ENCODE peak calls at places on chromosomes 5 and 9, in eight cellular contexts. K is mesendoderm, Y is neural progenitor cell, Q is astrocyte, U is heart left ventricle, E is GM23248, L is AG04450, G is left lung. F is an unnamed sample.

GRCh38 chr5:171630047-171630669 is 155.5 kb upstream of the SMIM23 start:
- DNase-seq in Y (peak), U (peak), G (peak), E (peak), K (peak), Q (peak), L (peak), F (peak)

GRCh38 chr5:156815988-156816599 is 34.0 kb upstream of the PPP1R2B start:
- DNase-seq in Y (peak), Q (peak), G (no peak), U (peak), E (peak), K (peak), L (no peak), F (peak)

GRCh38 chr5:74954919-74955318 is 88.7 kb upstream of the FAM169A start:
- DNase-seq in Q (peak), L (peak), Y (no peak), G (no peak), U (no peak), E (peak), K (no peak), F (no peak)

GRCh38 chr5:68368686-68369359 is 153.3 kb downstream of the PIK3R1 start:
- DNase-seq in E (peak), Y (no peak), K (no peak), G (no peak), Q (peak), U (no peak), L (no peak), F (no peak)

GRCh38 chr5:179803651-179804598 is 2.7 kb downstream of the MGAT4B start:
- DNase-seq in Y (no peak), G (peak), Q (no peak), L (no peak), K (no peak), E (peak), U (peak), F (peak)

GRCh38 chr5:3531320-3531986 is 64.2 kb upstream of the IRX1 start:
- DNase-seq in G (no peak), K (peak), U (no peak), E (no peak), L (no peak), Y (peak), Q (no peak), F (no peak)

GRCh38 chr5:142748568-142749249 is 21.5 kb upstream of the ARHGAP26 start:
- DNase-seq in U (no peak), K (peak), Y (peak), Q (no peak), G (peak), E (no peak), L (no peak), F (peak)

GRCh38 chr5:135398160-135398854 is 724 bp downstream of the MACROH2A1 start:
- DNase-seq in G (peak), Q (no peak), L (no peak), K (peak), E (peak), Y (peak), U (peak), F (peak)

GRCh38 chr5:42021923-42022322 is 96.8 kb downstream of the FBXO4 start:
- DNase-seq in U (no peak), G (no peak), Y (no peak), E (no peak), L (no peak), Q (peak), K (no peak), F (no peak)

GRCh38 chr9:133880136-133880535 is 112.0 kb downstream of the VAV2 start:
- DNase-seq in Y (no peak), L (no peak), Q (no peak), K (no peak), U (no peak), E (no peak), G (no peak), F (no peak)

GRCh38 chr5:56763711-56764466 is 51.5 kb upstream of the MAP3K1 start:
- DNase-seq in L (no peak), K (peak), E (peak), G (no peak), Y (no peak), U (no peak), Q (peak), F (no peak)

GRCh38 chr9:2602704-2603116 is 18.9 kb upstream of the VLDLR start:
- DNase-seq in E (peak), Q (no peak), L (peak), G (no peak), U (no peak), Y (no peak), K (no peak), F (no peak)

GRCh38 chr5:55319481-55319880 is 11.7 kb downstream of the MTREX start:
- DNase-seq in L (no peak), Q (no peak), U (no peak), G (no peak), E (no peak), K (no peak), Y (no peak), F (no peak)

GRCh38 chr9:35972093-35972492 is 14.1 kb upstream of the OR2S2 start:
- DNase-seq in U (peak), Y (peak), G (peak), K (peak), Q (no peak), E (no peak), L (no peak), F (no peak)

GRCh38 chr9:97830884-97831829 is 21.9 kb upstream of the FOXE1 start:
- DNase-seq in K (no peak), G (no peak), Y (no peak), Q (no peak), U (no peak), E (no peak), L (no peak), F (peak)

GRCh38 chr9:14437336-14438231 is 123.6 kb upstream of the NFIB start:
- DNase-seq in Y (no peak), K (no peak), Q (no peak), E (no peak), L (no peak), U (no peak), G (no peak), F (no peak)

GRCh38 chr5:96081276-96081858 is 119.7 kb upstream of the ELL2 start:
- DNase-seq in K (no peak), G (no peak), Y (no peak), Q (no peak), L (no peak), U (no peak), E (no peak), F (no peak)

GRCh38 chr5:124923131-124923530 is 176.7 kb upstream of the ZNF608 start:
- DNase-seq in L (no peak), Q (peak), E (peak), K (no peak), Y (peak), U (no peak), G (no peak), F (no peak)

GRCh38 chr5:61313960-61314681 is 17.9 kb upstream of the ZSWIM6 start:
- DNase-seq in G (no peak), K (no peak), E (peak), Q (peak), L (peak), Y (no peak), U (no peak), F (no peak)

GRCh38 chr5:111535879-111536549 is 23.7 kb upstream of the STARD4 start:
- DNase-seq in E (no peak), U (no peak), K (no peak), Y (no peak), G (no peak), L (no peak), Q (no peak), F (no peak)

DNA sequence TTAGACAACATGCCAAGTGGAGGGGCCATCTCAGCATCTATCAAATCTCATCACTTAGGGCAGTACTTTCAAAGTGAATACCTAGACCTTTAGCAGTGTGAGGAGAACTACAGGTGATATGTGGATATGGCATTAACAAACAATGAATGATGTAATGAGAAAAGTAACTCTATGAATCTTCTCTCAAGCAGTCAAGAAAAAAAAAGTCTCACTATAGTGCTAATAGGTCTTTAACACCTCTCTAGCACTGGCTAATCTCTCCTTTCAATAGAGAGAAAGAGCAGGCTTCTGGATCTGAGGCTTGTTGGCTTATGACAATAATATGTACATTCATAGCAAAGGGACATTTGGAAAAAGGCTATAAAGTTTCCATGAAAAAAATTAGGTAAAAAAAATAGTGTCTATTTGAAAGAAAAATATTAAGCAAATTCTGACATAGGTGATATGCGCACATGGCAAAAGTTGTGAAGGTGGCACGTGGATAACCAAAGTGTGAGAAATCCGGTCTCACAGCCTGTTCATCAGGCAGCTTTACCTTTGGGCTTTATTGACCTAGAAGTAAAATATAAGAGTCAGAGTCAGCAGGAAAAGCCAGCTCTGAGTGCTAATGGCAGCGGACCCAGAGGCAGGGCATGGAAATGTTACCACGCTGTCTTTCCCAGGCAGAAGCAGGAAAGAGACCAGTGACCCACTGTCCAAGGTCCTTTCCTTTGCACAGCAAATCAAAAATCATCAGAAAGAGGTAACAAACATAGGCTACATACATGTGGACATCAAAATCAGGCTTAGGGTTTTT is 203.4 kb downstream of the EFNA5 start:
- DNase-seq in Q (no peak), L (no peak), G (no peak), U (no peak), Y (no peak), K (peak), E (no peak), F (peak)
- H3K27ac ChIP-seq in Q (no peak), L (no peak), G (no peak), U (peak), Y (peak), K (no peak), E (no peak), F (no peak)

DNA sequence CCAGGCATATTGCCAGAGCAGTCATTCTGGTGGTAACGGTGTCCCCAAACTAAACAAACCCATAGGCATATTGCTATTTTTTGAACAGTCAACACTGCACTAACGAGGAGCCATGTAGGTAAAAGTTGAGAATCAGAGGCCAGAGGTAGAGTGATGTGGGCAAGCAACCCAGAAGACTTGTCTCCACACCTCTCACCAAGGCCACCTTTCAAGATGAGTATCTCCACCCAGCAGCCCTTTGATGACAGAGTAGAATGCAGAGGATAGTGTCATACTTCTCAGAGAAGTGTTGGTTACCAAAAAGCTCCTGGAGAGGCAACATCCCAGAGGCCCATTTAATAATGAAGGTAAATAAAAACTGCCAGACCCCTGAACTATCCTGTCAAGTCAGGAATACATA is 63.9 kb downstream of the FCHO2 start:
- DNase-seq in G (no peak), E (no peak), Q (no peak), Y (no peak), L (no peak), K (no peak), U (no peak), F (no peak)
- H3K27ac ChIP-seq in G (no peak), E (no peak), Q (no peak), Y (no peak), L (no peak), K (no peak), U (no peak), F (no peak)

GRCh38 chr5:144404672-144405071 is 234.0 kb downstream of the KCTD16 start:
- DNase-seq in G (no peak), K (no peak), Y (no peak), U (no peak), E (no peak), L (no peak), Q (no peak), F (no peak)
- H3K27ac ChIP-seq in G (no peak), K (no peak), Y (no peak), U (no peak), E (no peak), L (no peak), Q (no peak), F (no peak)

GRCh38 chr5:6722015-6722414 is 8.8 kb downstream of the TENT4A start:
- DNase-seq in Q (no peak), E (peak), Y (no peak), G (no peak), K (no peak), U (no peak), L (no peak), F (no peak)
- H3K27ac ChIP-seq in Q (no peak), E (peak), Y (no peak), G (peak), K (no peak), U (peak), L (peak), F (peak)

DNA sequence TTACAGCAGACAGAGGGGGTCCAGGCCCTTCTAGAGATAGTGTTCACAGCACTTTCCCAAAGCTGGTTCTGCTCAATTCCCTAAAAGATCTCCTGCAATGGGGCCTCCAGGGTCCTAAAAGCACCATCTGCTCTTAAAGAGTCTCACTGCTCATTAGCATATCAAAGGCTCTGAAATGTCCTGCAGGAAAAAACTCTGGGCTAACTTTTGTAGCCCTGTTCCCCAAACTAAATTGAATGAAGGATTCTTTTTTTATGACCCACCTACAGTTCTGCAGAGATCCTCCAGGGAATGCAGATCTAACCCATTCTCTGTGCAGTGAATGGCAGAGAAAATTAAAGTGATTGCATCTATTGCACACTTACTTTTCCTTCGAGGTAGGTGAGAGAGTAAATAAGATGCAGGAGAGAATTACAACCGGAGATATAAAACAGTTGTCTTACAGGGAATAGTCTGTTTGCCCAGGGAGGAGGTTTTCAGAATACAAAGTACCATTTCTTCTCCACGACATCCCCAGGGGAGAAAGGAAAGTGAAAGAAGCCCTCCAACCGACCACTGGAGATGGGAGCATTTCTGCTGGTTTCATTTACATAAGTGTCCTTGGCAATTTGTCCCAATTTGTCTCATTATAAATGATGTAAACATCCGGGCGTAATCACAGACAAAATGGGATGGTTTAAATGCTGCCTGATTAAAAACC is 113.8 kb downstream of the KCNIP1 start:
- DNase-seq in E (no peak), U (no peak), G (no peak), L (no peak), Q (no peak), K (peak), Y (no peak), F (peak)
- H3K27ac ChIP-seq in E (no peak), U (no peak), G (no peak), L (no peak), Q (no peak), K (no peak), Y (no peak), F (no peak)

GRCh38 chr5:151024894-151025606 is 4.7 kb downstream of the GPX3 start:
- DNase-seq in L (no peak), K (no peak), Y (no peak), E (no peak), Q (no peak), U (no peak), G (no peak), F (no peak)

GRCh38 chr5:151022511-151023018 is 2.2 kb downstream of the GPX3 start:
- DNase-seq in U (no peak), K (no peak), G (no peak), Q (peak), L (no peak), Y (no peak), E (peak), F (no peak)

GRCh38 chr5:151023047-151023615 is 2.7 kb downstream of the GPX3 start:
- DNase-seq in Q (peak), K (no peak), G (no peak), L (no peak), Y (no peak), U (peak), E (peak), F (no peak)

GRCh38 chr5:151024440-151024839 is 4.0 kb downstream of the GPX3 start:
- DNase-seq in U (no peak), K (no peak), E (no peak), Y (no peak), L (no peak), Q (no peak), G (no peak), F (no peak)

GRCh38 chr5:151023651-151024050 is 3.3 kb downstream of the GPX3 start:
- DNase-seq in Y (no peak), Q (peak), L (no peak), E (peak), K (no peak), U (peak), G (peak), F (peak)
- H3K27ac ChIP-seq in Y (no peak), Q (no peak), L (no peak), E (no peak), K (no peak), U (peak), G (peak), F (no peak)

DNA sequence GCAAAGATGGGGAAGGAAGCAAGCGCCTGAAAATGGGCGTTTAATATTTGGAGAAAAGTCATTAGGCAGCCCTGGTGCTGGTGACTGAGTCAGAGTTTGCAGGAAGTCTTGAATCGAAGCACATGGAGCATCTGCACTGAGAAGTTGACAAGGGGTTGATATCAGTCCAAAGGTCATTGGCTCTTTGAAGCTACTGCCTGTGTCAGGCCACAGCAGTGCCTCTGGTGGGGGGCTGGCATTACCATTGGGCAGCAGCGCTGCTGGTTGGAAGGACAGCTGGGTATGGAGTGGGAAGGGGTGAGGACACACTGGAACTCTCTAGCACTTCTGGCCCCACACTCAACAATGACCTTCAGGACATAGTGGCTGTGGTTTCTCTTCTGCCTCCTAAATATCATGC is 150.4 kb upstream of the ERCC6L2 start:
- DNase-seq in Y (no peak), Q (no peak), L (no peak), G (no peak), E (no peak), K (no peak), U (no peak), F (peak)
- H3K27ac ChIP-seq in Y (no peak), Q (no peak), L (no peak), G (no peak), E (no peak), K (no peak), U (no peak), F (no peak)

DNA sequence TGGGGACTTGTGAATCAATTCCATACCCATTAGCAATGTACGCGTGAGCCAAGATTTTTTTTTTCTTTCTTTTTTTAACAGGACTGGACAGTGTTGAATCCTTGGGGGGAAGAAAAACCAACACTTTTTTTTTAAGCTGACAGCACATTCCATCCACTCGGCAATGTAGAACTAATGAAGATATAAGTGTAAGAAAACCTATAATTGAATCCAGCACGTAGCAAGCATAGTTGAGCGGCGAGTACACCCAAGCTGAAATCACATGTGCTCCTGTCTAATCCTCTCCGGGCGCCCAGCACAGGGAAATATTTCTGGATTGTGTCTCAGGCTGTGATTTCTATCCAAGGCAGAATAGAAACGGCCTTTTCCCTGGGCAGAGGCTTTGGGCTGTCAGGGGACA is 118.2 kb downstream of the BOD1 start:
- DNase-seq in E (peak), U (no peak), K (no peak), Q (peak), G (no peak), L (no peak), Y (no peak), F (no peak)
- H3K27ac ChIP-seq in E (peak), U (peak), K (no peak), Q (peak), G (no peak), L (peak), Y (no peak), F (no peak)

DNA sequence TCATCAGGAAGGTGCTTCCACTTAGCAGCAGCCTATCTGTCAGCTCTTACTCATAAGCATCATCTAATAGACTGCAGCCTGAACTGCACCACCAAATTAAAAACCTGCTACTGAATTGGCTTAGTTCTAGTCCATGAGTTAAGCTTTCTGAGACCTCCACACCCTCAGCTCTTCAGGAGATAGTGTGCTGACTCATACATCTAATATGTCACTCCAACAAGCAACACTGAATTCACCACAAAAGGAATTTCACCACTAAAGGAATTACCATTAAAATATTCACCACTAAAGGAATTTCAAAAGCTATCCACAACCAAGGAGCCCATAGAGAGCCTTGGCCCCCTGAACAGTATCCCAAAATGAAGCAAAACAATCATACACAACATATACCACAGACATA is 418.5 kb upstream of the RORB start:
- DNase-seq in G (no peak), E (no peak), K (peak), Q (peak), U (no peak), Y (no peak), L (no peak), F (no peak)
- H3K27ac ChIP-seq in G (no peak), E (no peak), K (peak), Q (no peak), U (no peak), Y (no peak), L (no peak), F (no peak)

F was measured in small intestine.